ENCODE peak calls at places on chromosomes 4 and X, in nine cellular contexts. O is heart left ventricle, Z is OCI-LY7, I is stomach, M is right lobe of liver, B is psoas muscle, J is fibroblast of mammary gland, H is lower leg skin, S is heart right ventricle. U is an unnamed sample.

GRCh38 chrX:68932611-68933010 is 103.8 kb downstream of the EFNB1 start:
- DNase-seq in Z (no peak), I (no peak), B (peak), J (peak), O (no peak), M (no peak), H (no peak), S (no peak), U (peak)

GRCh38 chrX:44674906-44675305 is 132.2 kb upstream of the FUNDC1 start:
- DNase-seq in I (no peak), Z (no peak), J (no peak), O (no peak), M (no peak), S (no peak), H (no peak), B (no peak), U (no peak)

GRCh38 chr4:70704333-70705145 is 16.2 kb downstream of the UTP3 start:
- DNase-seq in O (peak), J (peak), H (peak), I (peak), S (peak), B (peak), M (peak), Z (peak), U (peak)

GRCh38 chr4:121050251-121050650 is 22.1 kb downstream of the NDNF start:
- DNase-seq in H (no peak), Z (peak), S (no peak), O (no peak), I (no peak), B (no peak), M (no peak), J (no peak), U (no peak)

GRCh38 chr4:122963222-122963621 is 40.8 kb upstream of the NUDT6 start:
- DNase-seq in B (no peak), S (no peak), O (no peak), J (peak), I (no peak), M (no peak), H (no peak), Z (no peak), U (no peak)

GRCh38 chrX:14362731-14363130 is 166.6 kb upstream of the GLRA2 start:
- DNase-seq in S (no peak), B (no peak), I (no peak), Z (no peak), M (no peak), O (no peak), J (peak), H (no peak), U (no peak)

GRCh38 chr4:78534286-78534955 is 17.1 kb upstream of the ANXA3 start:
- DNase-seq in J (no peak), B (no peak), H (no peak), I (no peak), S (no peak), Z (no peak), O (no peak), M (no peak), U (no peak)

GRCh38 chrX:118928126-118928525 is 46.3 kb upstream of the LONRF3 start:
- DNase-seq in I (no peak), H (no peak), J (peak), Z (no peak), B (no peak), M (no peak), O (no peak), S (no peak), U (no peak)

GRCh38 chr4:181194096-181194495 is 1049.1 kb upstream of the TENM3 start:
- DNase-seq in J (peak), S (no peak), Z (no peak), M (no peak), I (no peak), H (no peak), O (no peak), B (no peak), U (no peak)

GRCh38 chr4:99054428-99054994 is 34.1 kb downstream of the ADH5 start:
- DNase-seq in M (no peak), I (no peak), H (no peak), S (no peak), J (no peak), Z (no peak), O (no peak), B (no peak), U (no peak)

GRCh38 chrX:28312965-28313364 is 274.3 kb upstream of the IL1RAPL1 start:
- DNase-seq in O (no peak), B (no peak), H (no peak), I (no peak), M (no peak), Z (no peak), S (no peak), J (no peak), U (no peak)

GRCh38 chr4:174317531-174317930 is 33.8 kb downstream of the CEP44 start:
- DNase-seq in B (no peak), H (no peak), Z (no peak), I (no peak), S (no peak), M (no peak), J (peak), O (no peak), U (no peak)

GRCh38 chrX:123186796-123187195 is 2.7 kb downstream of the GRIA3 start:
- DNase-seq in I (no peak), M (no peak), B (no peak), H (no peak), Z (no peak), J (no peak), O (no peak), S (no peak), U (no peak)

GRCh38 chrX:123185714-123186113 is 1.6 kb downstream of the GRIA3 start:
- DNase-seq in O (no peak), S (no peak), H (no peak), Z (no peak), J (no peak), I (no peak), B (no peak), M (no peak), U (no peak)

GRCh38 chrX:123190096-123190495 is 6.0 kb downstream of the GRIA3 start:
- DNase-seq in I (no peak), J (no peak), M (no peak), B (no peak), Z (no peak), O (no peak), S (no peak), H (no peak), U (no peak)

GRCh38 chrX:123188081-123188480 is 4.0 kb downstream of the GRIA3 start:
- DNase-seq in M (no peak), J (peak), S (no peak), Z (no peak), I (no peak), H (peak), B (no peak), O (no peak), U (no peak)

GRCh38 chrX:123189318-123189717 is 5.2 kb downstream of the GRIA3 start:
- DNase-seq in S (no peak), M (no peak), B (no peak), I (no peak), J (no peak), H (no peak), O (no peak), Z (no peak), U (no peak)
- H3K4me3 ChIP-seq in S (no peak), M (no peak), B (no peak), I (no peak), J (no peak), H (no peak), O (no peak), Z (no peak), U (no peak)

GRCh38 chrX:47316276-47317025 is 53.9 kb upstream of the ZNF157 start:
- DNase-seq in J (no peak), Z (no peak), B (no peak), S (no peak), I (peak), O (no peak), H (no peak), M (no peak), U (no peak)

GRCh38 chrX:47313056-47313455 is 57.3 kb upstream of the ZNF157 start:
- DNase-seq in M (no peak), I (peak), B (no peak), S (no peak), J (no peak), Z (no peak), O (no peak), H (no peak), U (no peak)

GRCh38 chrX:47311857-47312774 is 58.3 kb upstream of the ZNF157 start:
- DNase-seq in S (no peak), I (peak), J (peak), M (peak), B (no peak), O (peak), Z (peak), H (no peak), U (peak)
- H3K4me3 ChIP-seq in S (no peak), I (no peak), J (no peak), M (no peak), B (no peak), O (no peak), Z (no peak), H (no peak), U (no peak)

DNA sequence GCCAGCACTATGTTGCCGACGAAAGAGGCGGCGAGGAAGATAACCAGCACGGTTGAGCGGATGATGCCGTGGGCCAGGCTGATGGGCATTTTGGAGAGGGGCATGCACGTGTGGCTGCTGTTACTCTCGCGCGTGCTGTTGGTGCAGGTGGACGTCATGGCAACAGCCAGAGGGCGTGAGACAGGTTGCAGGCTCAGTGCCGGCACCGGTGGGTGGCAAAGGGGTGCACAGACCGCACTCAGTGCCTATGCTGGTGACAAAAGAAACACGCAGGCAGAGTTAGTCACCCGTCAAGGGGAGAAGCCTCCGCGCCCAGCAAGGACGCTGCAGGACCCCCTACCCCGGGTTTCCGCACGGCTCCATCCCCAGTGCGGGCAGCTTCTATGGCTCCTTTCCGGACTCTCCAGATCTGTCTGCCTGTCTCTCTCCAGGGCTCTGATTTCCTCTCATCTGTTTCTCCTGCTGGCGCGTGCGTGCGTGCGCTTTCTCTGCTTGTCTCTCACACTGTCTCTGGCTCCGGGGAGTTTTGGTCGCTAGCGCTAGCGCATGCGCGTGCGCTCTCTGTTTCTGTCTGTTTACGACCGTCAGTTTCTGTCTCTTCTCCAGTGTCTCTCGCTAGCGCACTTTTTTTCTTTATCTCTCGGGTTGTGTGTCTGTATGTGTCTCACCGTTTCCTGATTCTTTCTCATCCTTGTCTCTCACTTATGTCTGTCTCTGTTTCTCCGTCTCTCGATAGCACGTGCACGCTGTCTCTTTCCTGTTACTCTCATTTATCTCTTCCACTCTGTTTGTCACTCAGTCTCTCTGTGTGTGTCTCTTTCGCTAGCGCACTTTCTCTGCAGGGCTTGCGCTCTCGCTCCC is 2.0 kb downstream of the GPR101 start:
- DNase-seq in J (peak), M (peak), B (no peak), S (peak), O (no peak), Z (no peak), I (no peak), H (no peak), U (peak)
- H3K4me3 ChIP-seq in J (peak), M (peak), B (peak), S (peak), O (peak), Z (no peak), I (peak), H (no peak), U (no peak)

GRCh38 chrX:19912-20571 is 261.1 kb upstream of the PLCXD1 start:
- DNase-seq in B (peak), O (no peak), H (no peak), Z (peak), I (no peak), J (no peak), M (no peak), S (no peak), U (no peak)
- H3K4me3 ChIP-seq in B (peak), O (no peak), H (no peak), Z (peak), I (peak), J (no peak), M (no peak), S (no peak), U (peak)

DNA sequence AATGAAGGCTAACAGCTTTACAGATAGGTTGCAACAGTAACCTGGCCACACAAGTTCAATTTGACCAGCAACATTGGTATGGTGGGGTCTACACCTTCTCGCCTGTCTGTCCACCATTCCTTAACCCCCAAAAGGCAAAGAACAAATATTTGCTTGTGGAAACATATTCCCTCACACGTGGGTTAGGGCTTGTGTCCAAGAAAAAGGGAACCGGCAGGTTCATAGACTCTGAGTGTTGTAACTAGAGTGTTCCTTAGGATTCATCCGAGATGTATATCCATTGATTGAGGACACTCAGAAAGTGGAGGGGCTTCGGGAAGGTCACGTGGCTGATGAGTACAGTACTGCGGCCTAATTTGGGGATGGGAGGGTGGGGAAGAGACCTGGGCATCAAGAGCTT is 54.1 kb downstream of the C4orf51 start:
- DNase-seq in B (no peak), H (no peak), I (no peak), O (no peak), S (no peak), J (peak), M (no peak), Z (no peak), U (no peak)
- H3K4me3 ChIP-seq in B (peak), H (no peak), I (no peak), O (no peak), S (no peak), J (no peak), M (no peak), Z (no peak), U (no peak)

GRCh38 chrX:45774961-45775360 is 574.3 kb upstream of the DIPK2B start:
- DNase-seq in J (peak), B (no peak), O (peak), S (no peak), Z (no peak), M (no peak), I (no peak), H (no peak), U (no peak)

GRCh38 chrX:45778621-45779020 is 577.9 kb upstream of the DIPK2B start:
- DNase-seq in B (no peak), J (no peak), Z (no peak), I (no peak), M (no peak), S (no peak), H (no peak), O (no peak), U (no peak)

GRCh38 chrX:45771560-45772340 is 571.1 kb upstream of the DIPK2B start:
- DNase-seq in Z (no peak), B (no peak), O (peak), H (no peak), J (peak), I (peak), S (peak), M (peak), U (peak)

GRCh38 chrX:45771114-45771513 is 570.4 kb upstream of the DIPK2B start:
- DNase-seq in M (no peak), O (no peak), H (no peak), B (no peak), I (peak), J (peak), Z (no peak), S (no peak), U (peak)

DNA sequence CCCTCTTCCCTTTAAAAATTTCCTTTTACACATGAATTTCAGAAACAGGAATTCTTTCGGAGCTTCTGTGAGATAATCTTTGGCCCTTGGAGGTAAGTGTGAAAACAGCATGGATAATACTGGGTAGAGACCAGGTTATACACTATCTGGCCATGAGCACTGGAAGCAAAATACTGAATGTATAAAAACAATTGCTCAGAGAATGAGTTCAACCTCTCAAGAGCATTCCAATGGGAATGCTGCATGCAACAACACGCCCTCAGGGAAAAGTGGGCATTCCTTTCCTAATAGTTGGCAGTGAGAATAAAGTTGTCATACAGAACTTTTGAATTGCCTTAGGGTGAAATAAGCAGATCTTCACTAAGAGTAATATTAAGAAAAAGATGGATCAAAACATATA is 574.8 kb upstream of the DIPK2B start:
- DNase-seq in B (no peak), M (no peak), O (no peak), Z (no peak), J (peak), H (no peak), I (no peak), S (no peak), U (no peak)
- H3K4me3 ChIP-seq in B (no peak), M (no peak), O (no peak), Z (no peak), J (peak), H (no peak), I (no peak), S (no peak), U (no peak)

GRCh38 chrX:77447339-77448149 is at the start of gene FGF16:
- DNase-seq in B (no peak), H (no peak), J (peak), M (peak), O (no peak), I (no peak), S (peak), Z (no peak), U (no peak)
- H3K4me3 ChIP-seq in B (peak), H (no peak), J (peak), M (peak), O (peak), I (peak), S (peak), Z (no peak), U (no peak)

DNA sequence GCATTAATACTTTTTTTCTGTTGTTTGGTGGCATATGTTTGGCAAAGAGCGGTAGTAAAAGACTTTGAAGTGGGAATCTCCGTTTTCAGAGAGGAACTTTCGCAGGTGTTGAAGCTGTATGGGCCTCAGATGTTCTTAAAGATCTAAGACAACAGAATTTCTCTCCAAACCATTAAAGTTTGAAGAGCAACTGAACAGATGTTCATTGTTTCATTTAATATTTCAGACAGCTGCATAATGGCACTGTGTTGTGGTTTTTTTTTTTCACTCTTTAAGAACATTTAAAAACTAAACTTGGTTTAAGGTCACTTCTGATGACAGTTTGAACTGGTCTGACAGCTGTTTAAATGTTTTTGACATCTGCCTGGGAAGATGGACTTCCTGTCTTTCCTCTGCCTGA is 882.7 kb upstream of the PCDH10 start:
- DNase-seq in I (no peak), O (no peak), S (no peak), B (no peak), Z (peak), J (no peak), H (no peak), M (no peak), U (no peak)
- H3K4me3 ChIP-seq in I (no peak), O (no peak), S (no peak), B (no peak), Z (no peak), J (no peak), H (no peak), M (no peak), U (no peak)

DNA sequence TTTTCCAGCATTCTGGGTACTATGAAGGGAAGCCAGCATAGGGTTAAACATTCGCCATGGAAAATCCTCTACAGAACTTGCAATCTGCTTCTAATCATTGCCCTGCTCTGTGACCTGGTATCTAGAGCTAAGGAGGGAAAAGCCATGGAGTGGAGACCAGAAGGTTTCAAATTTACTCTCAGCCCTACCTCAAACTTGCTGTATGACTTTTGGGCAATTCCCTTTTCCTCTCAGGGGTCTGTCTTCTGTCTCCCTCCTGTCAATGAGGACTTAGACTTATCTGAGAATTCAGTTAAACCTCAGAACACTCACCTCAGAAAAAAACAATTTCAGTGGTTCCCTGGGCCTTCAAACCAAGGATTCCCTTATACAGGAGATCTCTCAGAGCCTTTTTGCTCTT is 29.1 kb downstream of the ARHGEF9 start:
- DNase-seq in J (no peak), I (no peak), Z (no peak), B (no peak), M (no peak), H (no peak), S (no peak), O (no peak), U (no peak)
- H3K4me3 ChIP-seq in J (no peak), I (peak), Z (peak), B (no peak), M (no peak), H (no peak), S (no peak), O (no peak), U (no peak)

DNA sequence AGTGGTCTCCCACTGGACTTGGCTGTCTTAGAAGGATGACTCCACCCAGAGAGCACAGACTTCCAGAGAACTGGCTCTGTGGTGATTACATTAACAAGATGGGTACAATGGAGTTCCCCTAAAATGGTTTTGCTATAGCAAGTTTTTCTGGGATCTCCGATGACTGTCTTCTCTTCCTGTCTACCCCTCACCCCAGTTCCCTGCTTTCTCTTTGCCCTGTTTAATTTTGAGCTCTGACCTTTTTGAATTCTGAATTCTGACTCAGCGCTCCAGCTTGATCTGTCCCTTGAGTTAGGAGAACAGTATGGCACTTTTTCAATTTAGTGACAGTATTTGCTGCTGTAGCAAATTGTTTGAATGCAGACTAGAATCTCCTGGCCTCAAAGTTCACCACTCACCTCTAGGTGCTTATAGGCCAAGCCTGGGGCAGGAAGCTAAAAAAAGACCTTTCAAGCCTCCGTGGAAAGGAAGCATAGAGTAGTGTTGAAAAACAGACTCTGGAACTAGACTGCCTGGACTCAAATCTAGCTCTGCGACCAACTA is 7.0 kb downstream of the MSN start:
- DNase-seq in Z (no peak), O (no peak), H (no peak), S (no peak), J (peak), M (no peak), I (no peak), B (no peak), U (no peak)
- H3K4me3 ChIP-seq in Z (no peak), O (no peak), H (no peak), S (no peak), J (no peak), M (no peak), I (peak), B (peak), U (no peak)